ENCODE peak calls at places on chromosomes 4 and X, in six cellular contexts. W is CD4-positive, alpha-beta T cell; Y is right atrium auricular region; A is suprapubic skin; K is tibial nerve; J is Panc1. S is an unnamed sample.

GRCh38 chr4:38099908-38100407 is 139.8 kb downstream of the PTTG2 start:
- DNase-seq in W (no peak), Y (no peak), A (no peak), K (no peak), J (no peak), S (no peak)

GRCh38 chr4:41319553-41319952 is 62.8 kb downstream of the UCHL1 start:
- DNase-seq in W (no peak), Y (no peak), A (no peak), K (no peak), J (no peak), S (no peak)

GRCh38 chrX:121256653-121257052 is 209.2 kb downstream of the GLUD2 start:
- DNase-seq in W (no peak), Y (no peak), A (no peak), K (no peak), J (no peak), S (no peak)

GRCh38 chr4:85039526-85039925 is 73.0 kb upstream of the WDFY3 start:
- DNase-seq in W (no peak), Y (no peak), A (no peak), K (no peak), J (no peak), S (no peak)

GRCh38 chr4:86594559-86595425 is 677 bp downstream of the PTPN13 start:
- DNase-seq in W (peak), Y (peak), A (peak), K (peak), J (no peak), S (no peak)

GRCh38 chrX:42577936-42578335 is 200.0 kb downstream of the PPP1R2C start:
- DNase-seq in W (no peak), Y (no peak), A (no peak), K (no peak), J (no peak), S (no peak)

GRCh38 chr4:107312366-107312765 is 276.3 kb upstream of the DKK2 start:
- DNase-seq in W (no peak), Y (no peak), A (no peak), K (no peak), J (no peak), S (no peak)

GRCh38 chrX:13770013-13770412 is 35.5 kb downstream of the OFD1 start:
- DNase-seq in W (no peak), Y (no peak), A (no peak), K (no peak), J (no peak), S (no peak)

GRCh38 chrX:77264490-77264889 is 182.7 kb upstream of the FGF16 start:
- DNase-seq in W (no peak), Y (no peak), A (no peak), K (no peak), J (no peak), S (no peak)

GRCh38 chrX:46791927-46792825 is 33.3 kb upstream of the SLC9A7 start:
- DNase-seq in W (no peak), Y (no peak), A (no peak), K (peak), J (peak), S (no peak)

GRCh38 chr4:56007154-56007553 is 58.4 kb downstream of the CEP135 start:
- DNase-seq in W (no peak), Y (no peak), A (no peak), K (no peak), J (no peak), S (no peak)

GRCh38 chr4:3813151-3813905 is 47.1 kb downstream of the ADRA2C start:
- DNase-seq in W (no peak), Y (no peak), A (no peak), K (no peak), J (no peak), S (no peak)

GRCh38 chr4:165631208-165631894 is 241.7 kb upstream of the TLL1 start:
- DNase-seq in W (no peak), Y (no peak), A (no peak), K (no peak), J (no peak), S (no peak)

GRCh38 chr4:110005461-110006056 is 92.9 kb downstream of the EGF start:
- DNase-seq in W (no peak), Y (no peak), A (no peak), K (peak), J (peak), S (no peak)

GRCh38 chrX:109600114-109600710 is 24.8 kb downstream of the KCNE5 start:
- DNase-seq in W (no peak), Y (no peak), A (no peak), K (no peak), J (no peak), S (no peak)

GRCh38 chr4:5553801-5554200 is 154.6 kb downstream of the EVC2 start:
- DNase-seq in W (no peak), Y (no peak), A (no peak), K (no peak), J (no peak), S (no peak)

GRCh38 chr4:956531-957230 is 16.7 kb downstream of the DGKQ start:
- DNase-seq in W (no peak), Y (no peak), A (no peak), K (no peak), J (no peak), S (no peak)

GRCh38 chrX:3252744-3253143 is 93.7 kb downstream of the MXRA5 start:
- DNase-seq in W (no peak), Y (no peak), A (no peak), K (no peak), J (no peak), S (no peak)

GRCh38 chrX:48511561-48511960 is 2.8 kb downstream of the PORCN start:
- DNase-seq in W (no peak), Y (no peak), A (no peak), K (no peak), J (no peak), S (no peak)

GRCh38 chr4:152115794-152116193 is 355.0 kb upstream of the GATB start:
- DNase-seq in W (peak), Y (no peak), A (no peak), K (no peak), J (no peak), S (peak)

GRCh38 chrX:132809581-132809980 is 148.8 kb downstream of the HS6ST2 start:
- DNase-seq in W (no peak), Y (no peak), A (no peak), K (no peak), J (no peak), S (no peak)

GRCh38 chrX:153400146-153401132 is 711 bp downstream of the PNMA6E start:
- DNase-seq in W (peak), Y (no peak), A (no peak), K (no peak), J (no peak), S (no peak)

GRCh38 chr4:125891597-125892258 is 577.0 kb downstream of the FAT4 start:
- DNase-seq in W (no peak), Y (no peak), A (no peak), K (no peak), J (no peak), S (no peak)

GRCh38 chrX:6701085-6701484 is 166.2 kb upstream of the VCX3A start:
- DNase-seq in W (no peak), Y (no peak), A (no peak), K (no peak), J (no peak), S (no peak)

GRCh38 chr4:44760142-44760898 is 34.0 kb upstream of the GNPDA2 start:
- DNase-seq in W (no peak), Y (no peak), A (no peak), K (no peak), J (peak), S (peak)

GRCh38 chr4:6221851-6222760 is 21.8 kb upstream of the JAKMIP1 start:
- DNase-seq in W (no peak), Y (no peak), A (no peak), K (no peak), J (no peak), S (no peak)

GRCh38 chr4:146245246-146245645 is 30.9 kb downstream of the REELD1 start:
- DNase-seq in W (no peak), Y (no peak), A (no peak), K (no peak), J (no peak), S (no peak)

GRCh38 chrX:115713465-115713864 is 152.5 kb downstream of the PLS3 start:
- DNase-seq in W (no peak), Y (no peak), A (no peak), K (no peak), J (no peak), S (no peak)

GRCh38 chr4:3043272-3044020 is 30.9 kb downstream of the HTT-AS start:
- DNase-seq in W (no peak), Y (no peak), A (no peak), K (no peak), J (no peak), S (no peak)

GRCh38 chr4:102578819-102579218 is 77.7 kb downstream of the NFKB1 start:
- DNase-seq in W (no peak), Y (no peak), A (no peak), K (no peak), J (no peak), S (no peak)

GRCh38 chrX:80511969-80512760 is 91.9 kb downstream of the TENT5D start:
- DNase-seq in W (no peak), Y (no peak), A (no peak), K (no peak), J (no peak), S (no peak)

GRCh38 chr4:163535657-163536056 is 41.2 kb downstream of the TMA16 start:
- DNase-seq in W (no peak), Y (no peak), A (no peak), K (no peak), J (no peak), S (no peak)

GRCh38 chr4:148780426-148781005 is 338.3 kb upstream of the NR3C2 start:
- DNase-seq in W (no peak), Y (no peak), A (no peak), K (no peak), J (no peak), S (no peak)

GRCh38 chrX:105273326-105273725 is 52.8 kb upstream of the TEX13A start:
- DNase-seq in W (no peak), Y (no peak), A (no peak), K (no peak), J (no peak), S (no peak)

GRCh38 chr4:153494562-153494961 is 28.4 kb downstream of the TMEM131L start:
- DNase-seq in W (no peak), Y (no peak), A (no peak), K (no peak), J (no peak), S (no peak)

GRCh38 chr4:118981171-118981838 is 92.7 kb downstream of the SYNPO2 start:
- DNase-seq in W (no peak), Y (no peak), A (no peak), K (no peak), J (no peak), S (no peak)

GRCh38 chrX:140040397-140040796 is 75.1 kb upstream of the CXorf66 start:
- DNase-seq in W (no peak), Y (no peak), A (no peak), K (no peak), J (no peak), S (no peak)

GRCh38 chr4:158811704-158812103 is 42.9 kb downstream of the FNIP2 start:
- DNase-seq in W (no peak), Y (no peak), A (no peak), K (peak), J (no peak), S (no peak)
- TF ChIP-seq CTCF in W (no peak), Y (no peak), A (no peak), K (no peak), J (no peak), S (no peak)

DNA sequence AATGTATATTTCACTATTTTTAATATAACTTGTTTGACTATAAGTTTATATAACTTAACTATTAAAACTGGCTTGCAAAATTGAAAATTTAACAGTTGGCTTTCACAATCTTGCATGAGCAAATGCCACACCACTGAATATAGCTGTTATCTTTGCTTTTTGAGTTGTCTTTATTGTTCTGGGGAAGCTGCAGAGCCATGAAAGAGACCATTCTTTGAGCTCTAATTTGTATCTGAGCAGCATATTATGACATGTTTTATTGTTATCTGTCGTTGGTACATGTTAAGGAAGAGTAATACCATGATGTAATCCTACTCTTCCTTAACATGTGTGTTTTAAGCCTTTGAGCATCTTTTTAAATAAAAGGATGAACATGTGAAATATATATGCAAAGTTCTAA is 97.2 kb upstream of the ANK2 start:
- DNase-seq in W (no peak), Y (no peak), A (no peak), K (no peak), J (no peak), S (no peak)
- H3K27ac ChIP-seq in W (no peak), Y (no peak), A (no peak), K (no peak), J (no peak), S (no peak)

GRCh38 chr4:129336457-129336856 is 240.5 kb downstream of the C4orf33 start:
- DNase-seq in W (no peak), Y (no peak), A (no peak), K (no peak), J (no peak), S (no peak)
- TF ChIP-seq CTCF in W (no peak), Y (no peak), A (no peak), K (no peak), J (no peak), S (no peak)

GRCh38 chr4:143353797-143354196 is 17.1 kb downstream of the GAB1 start:
- DNase-seq in W (no peak), Y (no peak), A (no peak), K (no peak), J (no peak), S (no peak)
- H3K27ac ChIP-seq in W (no peak), Y (peak), A (no peak), K (no peak), J (no peak), S (no peak)

S was measured in CD8-positive, alpha-beta T cell.